ENCODE peak calls at places on chromosomes 13 and 19, in seven cellular contexts. O is NCI-H1092; A is thoracic aorta; E is DMS 273 treated with DMSO at 0.1 percent for 48 hours; Q is heart right ventricle; P is H7; I is CD4-positive, alpha-beta T cell. L is an unnamed sample.
A peak's percentile ranks its signal among the peaks of the same experiment; 100 is the strongest.

GRCh38 chr13:82176761-82177160 is 1705.5 kb downstream of the SLITRK1 start:
- DNase-seq in A (no peak), E (no peak), Q (no peak), P (no peak), I (no peak), O (no peak), L (no peak)

GRCh38 chr13:90287521-90287920 is 1060.0 kb upstream of the MIR17HG start:
- DNase-seq in O (no peak), A (no peak), I (no peak), P (no peak), E (no peak), Q (no peak), L (no peak)

GRCh38 chr19:34835952-34836351 is 62.9 kb upstream of the ZNF599 start:
- DNase-seq in O (no peak), E (no peak), P (no peak), A (no peak), Q (no peak), I (no peak), L (no peak)

GRCh38 chr13:111020546-111020945 is 94.6 kb upstream of the ARHGEF7 start:
- DNase-seq in E (no peak), Q (no peak), O (no peak), A (no peak), I (no peak), P (no peak), L (no peak)

GRCh38 chr19:36460046-36460445 is 29.3 kb downstream of the ZNF566 start:
- DNase-seq in P (no peak), O (no peak), I (no peak), Q (no peak), A (no peak), E (no peak), L (no peak)

GRCh38 chr13:104389722-104390121 is 1323.5 kb upstream of the SLC10A2 start:
- DNase-seq in A (no peak), O (no peak), E (no peak), I (no peak), Q (no peak), P (no peak), L (no peak)

GRCh38 chr13:101382701-101383100 is 33.6 kb downstream of the NALCN start:
- DNase-seq in A (no peak), P (no peak), I (no peak), E (no peak), Q (no peak), O (no peak), L (no peak)

GRCh38 chr19:41951686-41952172 is 7.4 kb downstream of the RABAC1 start:
- DNase-seq in P (peak; percentile 96), E (no peak), O (peak; percentile 54), A (no peak), Q (peak; percentile 82), I (peak; percentile 91), L (peak; percentile 74)

GRCh38 chr19:45900661-45901431 is 1.6 kb downstream of the MYPOP start:
- DNase-seq in P (peak; percentile 73), O (no peak), A (no peak), Q (no peak), E (no peak), I (no peak), L (no peak)

GRCh38 chr13:49977992-49978391 is 18.9 kb upstream of the TRIM13 start:
- DNase-seq in P (no peak), A (no peak), Q (no peak), I (no peak), E (no peak), O (no peak), L (no peak)

GRCh38 chr19:16328824-16329482 is 4.3 kb downstream of the KLF2 start:
- DNase-seq in I (peak; percentile 44), P (no peak), E (no peak), Q (no peak), A (no peak), O (no peak), L (no peak)

GRCh38 chr13:114131581-114132418 is 623 bp downstream of the RASA3 start:
- DNase-seq in I (peak; percentile 26), O (no peak), E (no peak), A (no peak), Q (no peak), P (peak; percentile 92), L (no peak)

GRCh38 chr13:92429231-92429630 is 797.4 kb upstream of the GPC6 start:
- DNase-seq in P (no peak), E (no peak), I (no peak), A (no peak), Q (no peak), O (no peak), L (no peak)

GRCh38 chr19:30696514-30696913 is 324.3 kb downstream of the ZNF536 start:
- DNase-seq in I (no peak), Q (no peak), O (no peak), P (peak; percentile 96), A (no peak), E (no peak), L (no peak)

GRCh38 chr13:19059016-19059780 is 122.4 kb downstream of the TUBA3C start:
- DNase-seq in O (no peak), Q (no peak), E (no peak), I (no peak), A (no peak), P (no peak), L (no peak)

GRCh38 chr13:109979186-109979585 is 192.8 kb upstream of the IRS2 start:
- DNase-seq in E (no peak), P (no peak), Q (no peak), I (no peak), A (no peak), O (no peak), L (no peak)

GRCh38 chr13:110455941-110456340 is 105.6 kb downstream of the RAB20 start:
- DNase-seq in I (peak; percentile 48), P (peak; percentile 96), A (peak; percentile 43), O (peak; percentile 76), E (peak; percentile 60), Q (peak; percentile 64), L (peak; percentile 90)

GRCh38 chr19:48637948-48638830 is 1.0 kb upstream of the DBP start:
- DNase-seq in P (peak; percentile 92), O (peak; percentile 74), E (peak; percentile 90), A (no peak), I (peak; percentile 75), Q (peak; percentile 72), L (no peak)

GRCh38 chr13:73683746-73684145 is 450.5 kb downstream of the KLF12 start:
- DNase-seq in A (no peak), O (no peak), I (no peak), E (no peak), P (no peak), Q (no peak), L (no peak)

GRCh38 chr13:40981949-40982348 is 37.2 kb downstream of the ELF1 start:
- DNase-seq in Q (no peak), A (no peak), E (no peak), O (no peak), I (no peak), P (no peak), L (no peak)

GRCh38 chr13:41054212-41054877 is 7.0 kb upstream of the WBP4 start:
- DNase-seq in Q (no peak), I (peak; percentile 5), A (no peak), O (no peak), P (no peak), E (peak; percentile 15), L (no peak)

GRCh38 chr19:35569281-35569781 is 5.9 kb upstream of the ATP4A start:
- DNase-seq in P (peak; percentile 26), O (no peak), Q (no peak), A (no peak), E (no peak), I (no peak), L (no peak)

GRCh38 chr19:18990128-18990708 is 43.1 kb downstream of the SUGP2 start:
- DNase-seq in P (peak; percentile 62), Q (no peak), E (no peak), I (no peak), O (no peak), A (no peak), L (no peak)

GRCh38 chr13:102877285-102877684 is 31.5 kb downstream of the ERCC5 start:
- DNase-seq in A (no peak), I (no peak), Q (no peak), P (no peak), E (no peak), O (no peak), L (no peak)

GRCh38 chr19:38224014-38224862 is at the start of gene DPF1:
- DNase-seq in Q (peak; percentile 50), E (peak; percentile 50), O (peak; percentile 54), A (no peak), I (no peak), P (peak; percentile 100), L (peak; percentile 96)

GRCh38 chr19:45020071-45020470 is 18.8 kb upstream of the CLASRP start:
- DNase-seq in O (no peak), A (no peak), P (no peak), E (no peak), I (no peak), Q (no peak), L (no peak)

GRCh38 chr19:18415177-18415867 is 3.9 kb upstream of the SSBP4 start:
- DNase-seq in I (no peak), E (no peak), A (no peak), Q (peak; percentile 77), P (peak; percentile 54), O (no peak), L (no peak)

GRCh38 chr19:23718802-23719201 is 31.8 kb upstream of the ZNF675 start:
- DNase-seq in A (no peak), I (no peak), P (no peak), E (no peak), Q (no peak), O (no peak), L (no peak)

GRCh38 chr19:40601061-40601973 is at the start of gene LTBP4:
- DNase-seq in P (no peak), I (no peak), Q (peak; percentile 82), E (no peak), O (no peak), A (no peak), L (no peak)

GRCh38 chr13:43397110-43397509 is 373.7 kb downstream of the DNAJC15 start:
- DNase-seq in A (no peak), E (no peak), I (no peak), O (no peak), P (no peak), Q (no peak), L (no peak)